ENCODE peak calls at places on chromosomes 6 and 20, in five cellular contexts. R, N, M, S and J are unnamed samples.

GRCh38 chr6:19836799-19837510 is at the start of gene ID4:
- DNase-seq in R (peak), N (peak), M (no peak), S (peak), J (peak)

GRCh38 chr20:17469631-17470030 is 61.5 kb downstream of the BFSP1 start:
- DNase-seq in R (no peak), N (no peak), M (no peak), S (no peak), J (no peak)

GRCh38 chr6:20868397-20869185 is 334.3 kb downstream of the CDKAL1 start:
- DNase-seq in R (no peak), N (no peak), M (no peak), S (no peak), J (no peak)

GRCh38 chr6:158377866-158378265 is 65.6 kb downstream of the TULP4 start:
- DNase-seq in R (no peak), N (peak), M (no peak), S (no peak), J (no peak)

GRCh38 chr6:56550307-56550706 is 92.4 kb downstream of the DST start:
- DNase-seq in R (no peak), N (no peak), M (no peak), S (no peak), J (no peak)

GRCh38 chr6:111718990-111719389 is 113.3 kb upstream of the TRAF3IP2 start:
- DNase-seq in R (no peak), N (peak), M (no peak), S (no peak), J (no peak)

GRCh38 chr20:21309678-21310467 is 6.7 kb downstream of the XRN2 start:
- DNase-seq in R (no peak), N (no peak), M (no peak), S (no peak), J (no peak)

GRCh38 chr20:63686492-63687321 is 9.7 kb upstream of the TNFRSF6B start:
- DNase-seq in R (peak), N (peak), M (no peak), S (peak), J (peak)

GRCh38 chr20:40821438-40821837 is 132.4 kb upstream of the MAFB start:
- DNase-seq in R (no peak), N (no peak), M (no peak), S (no peak), J (no peak)

GRCh38 chr20:21100590-21101452 is 5.3 kb downstream of the LINC00237 start:
- DNase-seq in R (no peak), N (peak), M (no peak), S (no peak), J (no peak)

GRCh38 chr20:20821496-20822260 is 109.2 kb upstream of the RALGAPA2 start:
- DNase-seq in R (no peak), N (no peak), M (no peak), S (no peak), J (no peak)

GRCh38 chr20:63552481-63553249 is 1.3 kb upstream of the FNDC11 start:
- DNase-seq in R (no peak), N (no peak), M (peak), S (no peak), J (no peak)

GRCh38 chr20:21564127-21564773 is 50.4 kb upstream of the NKX2-2 start:
- DNase-seq in R (no peak), N (no peak), M (no peak), S (no peak), J (peak)

GRCh38 chr20:36344517-36345132 is 38.5 kb downstream of the DLGAP4 start:
- DNase-seq in R (no peak), N (peak), M (no peak), S (peak), J (no peak)

GRCh38 chr6:1184318-1184717 is 127.6 kb upstream of the FOXQ1 start:
- DNase-seq in R (no peak), N (no peak), M (no peak), S (no peak), J (no peak)

GRCh38 chr20:17107127-17107526 is 119.7 kb upstream of the PCSK2 start:
- DNase-seq in R (no peak), N (no peak), M (no peak), S (no peak), J (no peak)

GRCh38 chr6:45845546-45845945 is 170.1 kb downstream of the CLIC5 start:
- DNase-seq in R (no peak), N (no peak), M (no peak), S (no peak), J (no peak)

GRCh38 chr6:30821862-30822784 is 62.2 kb upstream of the DDR1 start:
- DNase-seq in R (no peak), N (no peak), M (no peak), S (no peak), J (no peak)

GRCh38 chr6:16179063-16179462 is 50.2 kb downstream of the MYLIP start:
- DNase-seq in R (no peak), N (no peak), M (no peak), S (no peak), J (no peak)

GRCh38 chr6:109036588-109037320 is 57.9 kb downstream of the SESN1 start:
- DNase-seq in R (no peak), N (no peak), M (no peak), S (no peak), J (no peak)

GRCh38 chr6:150301871-150302800 is 66.7 kb upstream of the IYD start:
- DNase-seq in R (no peak), N (peak), M (no peak), S (no peak), J (peak)

GRCh38 chr20:39880890-39881289 is 808.1 kb downstream of the MAFB start:
- DNase-seq in R (no peak), N (no peak), M (no peak), S (no peak), J (no peak)

GRCh38 chr20:35918021-35918420 is 36.3 kb downstream of the SCAND1 start:
- DNase-seq in R (no peak), N (no peak), M (no peak), S (no peak), J (no peak)

GRCh38 chr6:166434336-166434735 is 51.6 kb upstream of the MPC1 start:
- DNase-seq in R (no peak), N (no peak), M (no peak), S (no peak), J (no peak)

GRCh38 chr6:166437661-166438060 is 54.9 kb upstream of the MPC1 start:
- DNase-seq in R (no peak), N (no peak), M (no peak), S (no peak), J (no peak)

GRCh38 chr6:166433096-166433495 is 50.4 kb upstream of the MPC1 start:
- DNase-seq in R (no peak), N (no peak), M (no peak), S (no peak), J (no peak)

GRCh38 chr6:166436195-166437139 is 53.7 kb upstream of the MPC1 start:
- DNase-seq in R (no peak), N (no peak), M (no peak), S (no peak), J (no peak)

GRCh38 chr6:166435574-166435973 is 52.8 kb upstream of the MPC1 start:
- DNase-seq in R (no peak), N (no peak), M (peak), S (peak), J (no peak)
- TF ChIP-seq CTCF in R (no peak), N (no peak), M (peak), S (no peak), J (no peak)

GRCh38 chr20:37944456-37944981 is 41.6 kb downstream of the VSTM2L start:
- DNase-seq in R (no peak), N (no peak), M (no peak), S (no peak), J (no peak)

GRCh38 chr20:37946946-37947345 is 44.0 kb downstream of the VSTM2L start:
- DNase-seq in R (no peak), N (no peak), M (no peak), S (no peak), J (no peak)

GRCh38 chr20:37943033-37943432 is 40.1 kb downstream of the VSTM2L start:
- DNase-seq in R (no peak), N (no peak), M (no peak), S (no peak), J (no peak)

GRCh38 chr20:37943501-37944455 is 40.9 kb downstream of the VSTM2L start:
- DNase-seq in R (no peak), N (no peak), M (no peak), S (no peak), J (no peak)

GRCh38 chr20:37945034-37945660 is 42.2 kb downstream of the VSTM2L start:
- DNase-seq in R (no peak), N (no peak), M (no peak), S (no peak), J (no peak)
- H3K4me3 ChIP-seq in R (no peak), N (no peak), M (no peak), S (no peak), J (no peak)

DNA sequence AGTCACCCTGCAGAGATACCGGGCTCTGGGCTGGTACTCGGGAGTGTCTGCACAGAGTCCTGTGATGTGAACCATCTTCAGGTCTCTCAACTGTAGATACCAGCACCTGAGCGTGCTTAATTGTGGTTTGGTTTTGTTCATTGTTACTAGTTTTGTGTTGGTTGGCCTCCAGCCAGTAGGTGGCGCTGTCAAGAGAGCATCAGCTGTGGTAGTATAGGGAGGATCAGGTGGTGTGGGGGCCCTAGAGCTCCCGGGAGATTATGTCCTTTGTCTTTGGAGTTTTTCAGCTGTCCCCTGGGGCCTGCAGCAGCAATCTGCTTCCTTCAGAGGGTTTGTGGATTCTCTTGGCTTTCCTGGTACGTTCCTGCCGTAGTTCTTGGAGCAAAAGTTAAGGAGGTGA is 67.9 kb downstream of the CDYL start:
- DNase-seq in R (no peak), N (no peak), M (no peak), S (no peak), J (no peak)
- TF ChIP-seq CTCF in R (peak), N (no peak), M (no peak), S (peak), J (peak)

GRCh38 chr6:10269814-10270472 is 144.9 kb downstream of the TFAP2A start:
- DNase-seq in R (no peak), N (no peak), M (no peak), S (no peak), J (peak)

GRCh38 chr6:10266061-10266460 is 148.8 kb downstream of the TFAP2A start:
- DNase-seq in R (no peak), N (no peak), M (no peak), S (no peak), J (no peak)

GRCh38 chr6:10268661-10269060 is 146.2 kb downstream of the TFAP2A start:
- DNase-seq in R (no peak), N (no peak), M (no peak), S (no peak), J (no peak)

GRCh38 chr6:10266462-10266861 is 148.4 kb downstream of the TFAP2A start:
- DNase-seq in R (no peak), N (no peak), M (no peak), S (no peak), J (no peak)

DNA sequence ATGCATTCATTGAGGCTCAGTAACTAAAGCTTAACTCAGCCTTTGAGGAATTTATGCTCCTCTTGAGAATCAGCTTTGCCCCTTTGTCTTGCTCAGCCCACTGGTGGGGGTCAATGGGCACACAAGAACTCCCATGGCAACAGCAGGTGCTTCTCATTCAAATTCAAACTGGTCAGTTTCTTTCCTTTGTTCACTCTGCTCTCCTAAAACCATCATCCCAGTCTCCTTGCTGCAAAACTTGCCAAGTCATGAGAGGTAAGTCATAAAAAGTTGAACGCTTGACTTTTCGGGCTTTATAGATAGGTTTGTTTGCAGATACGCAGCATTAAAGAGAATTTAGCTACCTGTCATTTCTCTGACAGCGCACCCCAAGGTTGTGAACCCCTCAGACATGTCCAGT is 146.8 kb downstream of the TFAP2A start:
- DNase-seq in R (no peak), N (no peak), M (no peak), S (no peak), J (no peak)
- H3K4me3 ChIP-seq in R (no peak), N (no peak), M (no peak), S (no peak), J (no peak)